ENCODE peak calls at places on chromosome 6, in eight cellular contexts. T is transverse colon; F is CD8-positive, alpha-beta memory T cell; R is iPS DF 6.9; D is HCT116; O is GM12878; M is lower lobe of right lung; S is hepatocyte. A is an unnamed sample.

GRCh38 chr6:44967481-44967880 is 360.6 kb upstream of the RUNX2 start:
- DNase-seq in T (no peak), F (no peak), R (no peak), D (no peak), O (no peak), M (no peak), S (no peak), A (no peak)

GRCh38 chr6:44727651-44728630 is 340.4 kb downstream of the CDC5L start:
- DNase-seq in T (no peak), F (no peak), R (no peak), D (no peak), O (no peak), M (no peak), S (no peak), A (no peak)

GRCh38 chr6:77124604-77125003 is 338.7 kb downstream of the HTR1B start:
- DNase-seq in T (no peak), F (no peak), R (no peak), D (no peak), O (no peak), M (no peak), S (peak; percentile 6), A (no peak)

GRCh38 chr6:117338567-117338966 is 73.2 kb downstream of the VGLL2 start:
- DNase-seq in T (no peak), F (no peak), R (no peak), D (no peak), O (no peak), M (no peak), S (no peak), A (no peak)

GRCh38 chr6:38307730-38308129 is 332.0 kb downstream of the BTBD9 start:
- DNase-seq in T (no peak), F (no peak), R (no peak), D (no peak), O (peak; percentile 72), M (no peak), S (no peak), A (no peak)

GRCh38 chr6:3708540-3708939 is 43.0 kb downstream of the PXDC1 start:
- DNase-seq in T (no peak), F (no peak), R (no peak), D (no peak), O (no peak), M (no peak), S (no peak), A (no peak)

GRCh38 chr6:33197431-33198048 is 2.9 kb downstream of the RXRB start:
- DNase-seq in T (peak; percentile 37), F (no peak), R (no peak), D (peak; percentile 66), O (no peak), M (peak; percentile 69), S (peak; percentile 84), A (peak; percentile 51)

GRCh38 chr6:26383624-26384417 is 913 bp downstream of the BTN2A2 start:
- DNase-seq in T (peak; percentile 50), F (no peak), R (no peak), D (no peak), O (no peak), M (no peak), S (peak; percentile 51), A (no peak)

GRCh38 chr6:134701301-134701700 is 248.6 kb downstream of the ALDH8A1 start:
- DNase-seq in T (no peak), F (no peak), R (no peak), D (no peak), O (no peak), M (no peak), S (no peak), A (no peak)

GRCh38 chr6:141521440-141521839 is 611.3 kb upstream of the GJE1 start:
- DNase-seq in T (no peak), F (no peak), R (no peak), D (no peak), O (no peak), M (no peak), S (no peak), A (no peak)

GRCh38 chr6:41655706-41656668 is 17.7 kb downstream of the MDFI start:
- DNase-seq in T (no peak), F (no peak), R (no peak), D (no peak), O (no peak), M (peak; percentile 22), S (peak; percentile 35), A (no peak)

GRCh38 chr6:19838442-19839236 is 1.5 kb downstream of the ID4 start:
- DNase-seq in T (peak; percentile 32), F (no peak), R (no peak), D (peak; percentile 33), O (no peak), M (peak; percentile 83), S (peak; percentile 75), A (no peak)

GRCh38 chr6:93918258-93918657 is 498.9 kb upstream of the EPHA7 start:
- DNase-seq in T (no peak), F (no peak), R (no peak), D (no peak), O (no peak), M (no peak), S (peak; percentile 25), A (no peak)

GRCh38 chr6:73049971-73050594 is 175.2 kb downstream of the KHDC1L start:
- DNase-seq in T (no peak), F (no peak), R (no peak), D (no peak), O (no peak), M (no peak), S (no peak), A (no peak)

GRCh38 chr6:16201706-16202105 is 36.7 kb upstream of the GMPR start:
- DNase-seq in T (no peak), F (no peak), R (no peak), D (no peak), O (no peak), M (no peak), S (peak; percentile 18), A (no peak)

GRCh38 chr6:10557886-10558285 is 36.7 kb downstream of the GCNT2 start:
- DNase-seq in T (no peak), F (no peak), R (no peak), D (no peak), O (no peak), M (no peak), S (no peak), A (no peak)

GRCh38 chr6:10558575-10558974 is 37.4 kb downstream of the GCNT2 start:
- DNase-seq in T (peak; percentile 63), F (no peak), R (no peak), D (no peak), O (no peak), M (no peak), S (no peak), A (no peak)

GRCh38 chr6:10559492-10560150 is 38.5 kb downstream of the GCNT2 start:
- DNase-seq in T (no peak), F (no peak), R (no peak), D (no peak), O (no peak), M (no peak), S (no peak), A (no peak)

GRCh38 chr6:10564975-10565374 is 43.8 kb downstream of the GCNT2 start:
- DNase-seq in T (no peak), F (no peak), R (no peak), D (no peak), O (no peak), M (no peak), S (no peak), A (no peak)

GRCh38 chr6:10561566-10562088 is 40.5 kb downstream of the GCNT2 start:
- DNase-seq in T (no peak), F (no peak), R (no peak), D (no peak), O (no peak), M (no peak), S (no peak), A (no peak)
- H3K27ac ChIP-seq in T (peak overlapping the region; percentile 77), F (no peak overlapping the region), R (no peak overlapping the region), D (no peak overlapping the region), O (no peak overlapping the region), M (peak overlapping the region; percentile 18), S (no peak overlapping the region), A (no peak overlapping the region)

GRCh38 chr6:18265099-18265372 is 706 bp upstream of the DEK start:
- DNase-seq in T (no peak), F (no peak), R (no peak), D (no peak), O (no peak), M (no peak), S (no peak), A (no peak)

GRCh38 chr6:18261877-18262276 is 2.5 kb downstream of the DEK start:
- DNase-seq in T (no peak), F (no peak), R (no peak), D (no peak), O (no peak), M (no peak), S (no peak), A (no peak)

GRCh38 chr6:18264338-18265098 is at the start of gene DEK:
- DNase-seq in T (peak; percentile 89), F (peak; percentile 78), R (peak; percentile 39), D (peak; percentile 58), O (no peak), M (peak; percentile 90), S (peak; percentile 93), A (peak; percentile 80)

GRCh38 chr6:18262812-18263560 is 1.3 kb downstream of the DEK start:
- DNase-seq in T (no peak), F (peak; percentile 24), R (no peak), D (no peak), O (peak; percentile 78), M (no peak), S (no peak), A (no peak)

GRCh38 chr6:18263561-18264337 is 581 bp downstream of the DEK start:
- DNase-seq in T (peak; percentile 74), F (peak; percentile 28), R (no peak), D (no peak), O (no peak), M (peak; percentile 74), S (peak; percentile 86), A (peak; percentile 66)
- H3K4me1 ChIP-seq in T (peaks cover 34% of the 10 kb centered on the region), F (peaks cover 37% of the 10 kb centered on the region), R (peaks cover 2% of the 10 kb centered on the region), D (peaks cover 21% of the 10 kb centered on the region), O (peaks cover 28% of the 10 kb centered on the region), M (peaks cover 45% of the 10 kb centered on the region), S (peaks cover 9% of the 10 kb centered on the region), A (peaks cover 38% of the 10 kb centered on the region)

DNA sequence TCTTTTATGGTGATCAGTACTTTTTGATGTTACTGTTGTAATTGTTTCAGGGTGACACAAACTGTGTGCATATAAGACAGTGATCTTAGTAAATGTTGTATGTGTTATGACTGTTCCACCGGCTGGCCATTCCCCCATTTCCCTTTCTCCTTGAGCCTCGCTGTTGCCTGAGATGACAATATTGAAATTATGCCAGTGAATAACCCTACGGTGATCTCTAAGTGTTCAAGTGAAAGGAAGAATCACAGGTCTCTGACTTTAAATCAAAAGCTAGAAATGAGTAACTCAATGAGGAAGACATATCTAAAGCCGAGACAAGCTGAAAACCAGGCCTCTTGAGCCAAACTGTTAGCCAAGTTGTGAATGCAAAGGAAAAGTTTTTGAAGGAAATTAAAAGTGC is 32.3 kb downstream of the TULP4 start:
- DNase-seq in T (no peak), F (no peak), R (no peak), D (no peak), O (peak; percentile 28), M (no peak), S (no peak), A (no peak)
- H3K9me3 ChIP-seq in T (peaks cover 3% of the 10 kb centered on the region), F (no peaks in the 10 kb centered on the region), R (no peaks in the 10 kb centered on the region), D (peaks cover 14% of the 10 kb centered on the region), O (peaks cover 7% of the 10 kb centered on the region), M (peaks cover 8% of the 10 kb centered on the region), S (peaks cover 8% of the 10 kb centered on the region), A (no peaks in the 10 kb centered on the region)

DNA sequence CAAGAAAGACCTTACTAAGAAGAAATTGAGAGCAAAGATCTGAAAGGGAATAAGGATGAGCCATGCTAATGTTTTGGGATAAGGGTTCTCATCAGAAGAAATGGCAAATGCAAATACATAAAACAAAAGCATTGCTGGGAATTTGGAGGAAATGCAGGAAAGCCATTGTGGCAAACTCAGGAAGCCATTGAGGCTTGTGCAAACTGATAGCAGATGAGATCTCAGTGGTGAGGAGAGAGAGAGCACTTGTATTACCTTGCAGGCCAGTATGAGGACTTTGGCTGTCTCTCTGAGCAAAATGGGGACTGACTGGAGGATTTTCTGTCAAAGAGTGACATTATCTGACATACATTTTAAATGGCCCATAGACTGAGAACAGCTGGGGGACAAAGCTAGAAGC is 103.0 kb downstream of the ADGRB3 start:
- DNase-seq in T (no peak), F (no peak), R (peak; percentile 2), D (no peak), O (no peak), M (no peak), S (no peak), A (no peak)
- H3K27ac ChIP-seq in T (no peak overlapping the region), F (no peak overlapping the region), R (no peak overlapping the region), D (no peak overlapping the region), O (no peak overlapping the region), M (no peak overlapping the region), S (no peak overlapping the region), A (no peak overlapping the region)

A was measured in gastrocnemius medialis.